ENCODE peak calls at places on chromosomes 11 and 22, in ten cellular contexts. U is kidney tubule cell; M is NCI-H1048; J is psoas muscle; Y is HFF-Myc; G is HEK293T; W is hippocampal formation; P is mesenchymal stem cell; D is MV-4-11; K is activated CD4-positive, alpha-beta T cell treated with anti-CD3 and anti-CD28 coated beads, Interleukin-2, amount 50 U/mL, for 1 hour. C is an unnamed sample.

GRCh38 chr22:21917206-21917958 is 35.3 kb downstream of the PPM1F start:
- DNase-seq in M (no peak), G (no peak), U (no peak), K (no peak), W (peak), J (peak), Y (no peak), P (no peak), D (no peak), C (no peak)

GRCh38 chr11:95793111-95793510 is 2.8 kb downstream of the CEP57 start:
- DNase-seq in J (no peak), W (no peak), Y (no peak), D (no peak), M (no peak), K (no peak), G (no peak), U (no peak), P (no peak), C (no peak)

GRCh38 chr11:47137476-47137875 is 39.2 kb downstream of the ARFGAP2 start:
- DNase-seq in P (no peak), D (no peak), W (no peak), G (no peak), J (no peak), K (no peak), U (no peak), M (no peak), Y (no peak), C (no peak)

GRCh38 chr22:28514314-28514713 is 165.3 kb downstream of the TTC28 start:
- DNase-seq in G (no peak), U (no peak), Y (no peak), M (no peak), J (no peak), W (peak), P (no peak), D (no peak), K (no peak), C (no peak)

GRCh38 chr11:58963551-58964075 is 24.3 kb downstream of the GLYATL1 start:
- DNase-seq in P (peak), K (no peak), U (peak), J (no peak), D (no peak), G (no peak), M (no peak), Y (peak), W (no peak), C (no peak)

GRCh38 chr11:103109818-103110388 is 677 bp downstream of the DYNC2H1 start:
- DNase-seq in Y (no peak), W (no peak), P (no peak), M (no peak), G (no peak), U (no peak), D (no peak), K (no peak), J (peak), C (no peak)

GRCh38 chr11:26704249-26704648 is 17.6 kb downstream of the SLC5A12 start:
- DNase-seq in K (no peak), U (peak), G (no peak), P (peak), J (no peak), Y (no peak), D (no peak), W (no peak), M (no peak), C (no peak)

GRCh38 chr11:2465201-2466068 is 20.6 kb downstream of the KCNQ1 start:
- DNase-seq in K (no peak), W (no peak), M (no peak), J (no peak), P (no peak), U (no peak), G (no peak), Y (no peak), D (no peak), C (no peak)

GRCh38 chr11:927871-928270 is 2.2 kb downstream of the AP2A2 start:
- DNase-seq in W (no peak), D (no peak), J (no peak), U (no peak), M (no peak), K (peak), P (no peak), G (no peak), Y (no peak), C (peak)

GRCh38 chr11:124481365-124482323 is 36.1 kb upstream of the OR8B8 start:
- DNase-seq in G (no peak), J (no peak), P (peak), U (peak), M (no peak), W (no peak), K (no peak), D (peak), Y (no peak), C (no peak)

GRCh38 chr11:10204021-10204420 is 90.0 kb downstream of the SBF2 start:
- DNase-seq in G (no peak), K (no peak), J (no peak), U (no peak), P (no peak), Y (no peak), D (peak), W (no peak), M (no peak), C (no peak)

GRCh38 chr11:31761636-31762035 is 49.5 kb downstream of the PAX6 start:
- DNase-seq in Y (no peak), P (no peak), J (no peak), G (no peak), W (no peak), M (no peak), D (no peak), U (no peak), K (no peak), C (no peak)

GRCh38 chr11:110522456-110522855 is 92.7 kb downstream of the FDX1 start:
- DNase-seq in K (no peak), G (no peak), W (no peak), M (no peak), P (peak), Y (no peak), U (peak), J (no peak), D (peak), C (no peak)

C was measured in activated effector memory CD4-positive, alpha-beta T cell treated with Interleukin-2 at 50 U/mL for 16 hours.